ENCODE peak calls at places on chromosome 19, in five cellular contexts. One of them, this sample, is unnamed.

GRCh38 chr19:11102944-11103343 is 13.7 kb downstream of the LDLR start:
- DNase-seq in K562: no peak
- DNase-seq in heart left ventricle: no peak
- DNase-seq in A549: no peak
- DNase-seq in GM12891: no peak
- DNase-seq in this sample: no peak

GRCh38 chr19:51333836-51334460 is 8.0 kb downstream of the VSIG10L start:
- DNase-seq in GM12891: no peak
- DNase-seq in heart left ventricle: no peak
- DNase-seq in K562: peak; percentile 83
- DNase-seq in A549: no peak
- DNase-seq in this sample: no peak

GRCh38 chr19:3977242-3978143 is 6.6 kb upstream of the DAPK3 start:
- DNase-seq in K562: peak; percentile 57
- DNase-seq in GM12891: no peak
- DNase-seq in heart left ventricle: no peak
- DNase-seq in A549: no peak
- DNase-seq in this sample: no peak

GRCh38 chr19:7869910-7870511 is 4.2 kb downstream of the PRR36 start:
- DNase-seq in heart left ventricle: peak; percentile 49
- DNase-seq in GM12891: no peak
- DNase-seq in A549: no peak
- DNase-seq in K562: peak; percentile 69
- DNase-seq in this sample: peak; percentile 90

GRCh38 chr19:41299755-41300089 is 10.2 kb upstream of the CCDC97 start:
- DNase-seq in GM12891: no peak
- DNase-seq in heart left ventricle: peak; percentile 90
- DNase-seq in A549: no peak
- DNase-seq in K562: no peak
- DNase-seq in this sample: peak; percentile 8

GRCh38 chr19:56141416-56141992 is 417 bp downstream of the ZNF444 start:
- DNase-seq in heart left ventricle: no peak
- DNase-seq in GM12891: no peak
- DNase-seq in K562: no peak
- DNase-seq in A549: no peak
- DNase-seq in this sample: peak; percentile 54

GRCh38 chr19:57934820-57935665 is at the start of gene ZNF418:
- DNase-seq in A549: peak; percentile 19
- DNase-seq in K562: peak; percentile 12
- DNase-seq in heart left ventricle: peak; percentile 63
- DNase-seq in GM12891: no peak
- DNase-seq in this sample: peak; percentile 76

GRCh38 chr19:17073869-17074627 is 1.2 kb downstream of the HAUS8 start:
- DNase-seq in K562: peak; percentile 43
- DNase-seq in A549: no peak
- DNase-seq in GM12891: no peak
- DNase-seq in heart left ventricle: no peak
- DNase-seq in this sample: peak; percentile 87

GRCh38 chr19:8526345-8527062 is 12.5 kb upstream of the ZNF414 start:
- DNase-seq in heart left ventricle: peak; percentile 94
- DNase-seq in GM12891: no peak
- DNase-seq in K562: peak; percentile 87
- DNase-seq in A549: peak; percentile 67
- DNase-seq in this sample: no peak

GRCh38 chr19:19257137-19257536 is 16.0 kb downstream of the TM6SF2 start:
- DNase-seq in heart left ventricle: no peak
- DNase-seq in GM12891: no peak
- DNase-seq in A549: no peak
- DNase-seq in K562: no peak
- DNase-seq in this sample: no peak

GRCh38 chr19:1232652-1233360 is 5.0 kb downstream of the CBARP start:
- DNase-seq in K562: no peak
- DNase-seq in A549: no peak
- DNase-seq in GM12891: peak; percentile 21
- DNase-seq in heart left ventricle: peak; percentile 66
- DNase-seq in this sample: no peak

GRCh38 chr19:33186835-33187540 is 7.1 kb upstream of the LRP3 start:
- DNase-seq in GM12891: no peak
- DNase-seq in A549: no peak
- DNase-seq in heart left ventricle: peak; percentile 27
- DNase-seq in K562: peak; percentile 3
- DNase-seq in this sample: no peak

GRCh38 chr19:57068921-57069697 is 50.7 kb upstream of the USP29 start:
- DNase-seq in heart left ventricle: no peak
- DNase-seq in A549: no peak
- DNase-seq in K562: no peak
- DNase-seq in GM12891: no peak
- DNase-seq in this sample: peak; percentile 2

GRCh38 chr19:29851769-29852521 is 40.2 kb downstream of the CCNE1 start:
- DNase-seq in K562: no peak
- DNase-seq in GM12891: no peak
- DNase-seq in heart left ventricle: no peak
- DNase-seq in A549: no peak
- DNase-seq in this sample: no peak

GRCh38 chr19:4014541-4015491 is 7.3 kb downstream of the PIAS4 start:
- DNase-seq in A549: no peak
- DNase-seq in GM12891: no peak
- DNase-seq in heart left ventricle: peak; percentile 84
- DNase-seq in K562: peak; percentile 69
- DNase-seq in this sample: no peak

GRCh38 chr19:35344511-35345031 is 3.1 kb upstream of the FFAR1 start:
- DNase-seq in GM12891: no peak
- DNase-seq in heart left ventricle: no peak
- DNase-seq in K562: peak; percentile 7
- DNase-seq in A549: no peak
- DNase-seq in this sample: no peak

GRCh38 chr19:41620171-41620570 is 6.7 kb downstream of the CEACAM4 start:
- DNase-seq in heart left ventricle: no peak
- DNase-seq in K562: no peak
- DNase-seq in GM12891: no peak
- DNase-seq in A549: no peak
- DNase-seq in this sample: no peak

GRCh38 chr19:19655641-19656343 is 7.7 kb downstream of the ATP13A1 start:
- DNase-seq in K562: no peak
- DNase-seq in A549: no peak
- DNase-seq in heart left ventricle: no peak
- DNase-seq in GM12891: peak; percentile 6
- DNase-seq in this sample: no peak

GRCh38 chr19:47765522-47766358 is 12.8 kb upstream of the SELENOW start:
- DNase-seq in A549: peak; percentile 58
- DNase-seq in K562: peak; percentile 68
- DNase-seq in GM12891: no peak
- DNase-seq in heart left ventricle: peak; percentile 76
- DNase-seq in this sample: peak; percentile 69

GRCh38 chr19:32041681-32042292 is 303.6 kb upstream of the ZNF507 start:
- DNase-seq in K562: peak; percentile 38
- DNase-seq in GM12891: no peak
- DNase-seq in heart left ventricle: peak; percentile 47
- DNase-seq in A549: peak; percentile 29
- DNase-seq in this sample: peak; percentile 41

GRCh38 chr19:33234736-33235135 is 9.1 kb upstream of the SLC7A10 start:
- DNase-seq in heart left ventricle: no peak
- DNase-seq in K562: no peak
- DNase-seq in GM12891: no peak
- DNase-seq in A549: no peak
- DNase-seq in this sample: no peak

GRCh38 chr19:7509625-7510024 is 6.3 kb upstream of the ZNF358 start:
- DNase-seq in GM12891: no peak
- DNase-seq in A549: no peak
- DNase-seq in heart left ventricle: no peak
- DNase-seq in K562: no peak
- DNase-seq in this sample: no peak

GRCh38 chr19:771332-771785 is 20.4 kb downstream of the MISP start:
- DNase-seq in heart left ventricle: no peak
- DNase-seq in A549: no peak
- DNase-seq in K562: peak; percentile 74
- DNase-seq in GM12891: no peak
- DNase-seq in this sample: peak; percentile 82

GRCh38 chr19:56167064-56167578 is 8.7 kb upstream of the GALP start:
- DNase-seq in A549: no peak
- DNase-seq in GM12891: no peak
- DNase-seq in heart left ventricle: no peak
- DNase-seq in K562: peak; percentile 48
- DNase-seq in this sample: no peak

DNA sequence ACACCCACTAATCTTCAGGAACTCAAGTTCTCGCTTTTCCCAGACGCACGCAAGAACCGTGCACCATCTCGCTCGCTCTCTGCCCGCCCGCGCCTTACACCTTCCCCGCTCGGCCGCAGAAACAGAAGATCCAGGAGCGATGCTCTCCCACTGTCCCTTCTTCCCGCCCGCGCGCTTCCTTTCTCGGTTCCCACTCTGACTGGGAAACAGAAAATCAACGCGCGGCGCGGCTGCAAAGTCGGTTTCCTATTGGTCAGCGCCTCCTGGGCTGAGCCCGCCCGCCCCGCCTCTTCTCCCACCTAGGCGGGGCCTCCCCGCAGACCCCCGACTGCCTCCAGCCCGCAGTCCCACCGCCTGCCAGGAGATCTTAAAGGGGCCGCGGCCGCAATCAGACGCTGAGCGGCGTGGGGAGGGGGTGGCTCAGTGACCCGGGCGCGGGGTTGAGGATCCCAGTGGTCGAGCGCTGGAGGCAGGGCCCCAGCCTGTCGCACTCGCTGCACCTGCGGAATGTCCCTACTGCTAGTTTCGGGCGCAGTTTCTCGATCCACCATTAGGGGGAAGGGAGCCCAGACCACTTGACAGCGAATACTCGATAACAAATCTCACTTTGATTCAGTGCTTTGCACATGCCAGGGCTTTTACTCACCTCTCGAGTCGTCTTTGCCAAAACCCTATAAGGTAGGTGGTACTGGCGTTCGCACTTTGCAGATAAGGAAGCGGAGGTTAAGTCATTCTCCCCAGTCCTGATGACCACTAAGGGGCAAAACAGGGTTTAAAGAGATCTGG is 700 bp upstream of the SLC25A23 start:
- DNase-seq in A549: peak; percentile 79
- DNase-seq in K562: peak; percentile 97
- DNase-seq in heart left ventricle: peak; percentile 98
- DNase-seq in GM12891: peak; percentile 94
- DNase-seq in this sample: peak; percentile 95
- TF ChIP-seq POLR2A in A549: no peak
- TF ChIP-seq POLR2A in K562: no peak
- TF ChIP-seq POLR2A in heart left ventricle: no peak
- TF ChIP-seq POLR2A in GM12891: peak; percentile 73
- TF ChIP-seq POLR2A in this sample: no peak

GRCh38 chr19:54159352-54160181 is at the start of gene LENG1:
- DNase-seq in A549: peak; percentile 100
- DNase-seq in K562: peak; percentile 95
- DNase-seq in heart left ventricle: peak; percentile 100
- DNase-seq in GM12891: peak; percentile 96
- DNase-seq in this sample: peak; percentile 100
- TF ChIP-seq POLR2A in A549: peak; percentile 82
- TF ChIP-seq POLR2A in K562: peak; percentile 89
- TF ChIP-seq POLR2A in heart left ventricle: no peak
- TF ChIP-seq POLR2A in GM12891: peak; percentile 82
- TF ChIP-seq POLR2A in this sample: peak; percentile 79

DNA sequence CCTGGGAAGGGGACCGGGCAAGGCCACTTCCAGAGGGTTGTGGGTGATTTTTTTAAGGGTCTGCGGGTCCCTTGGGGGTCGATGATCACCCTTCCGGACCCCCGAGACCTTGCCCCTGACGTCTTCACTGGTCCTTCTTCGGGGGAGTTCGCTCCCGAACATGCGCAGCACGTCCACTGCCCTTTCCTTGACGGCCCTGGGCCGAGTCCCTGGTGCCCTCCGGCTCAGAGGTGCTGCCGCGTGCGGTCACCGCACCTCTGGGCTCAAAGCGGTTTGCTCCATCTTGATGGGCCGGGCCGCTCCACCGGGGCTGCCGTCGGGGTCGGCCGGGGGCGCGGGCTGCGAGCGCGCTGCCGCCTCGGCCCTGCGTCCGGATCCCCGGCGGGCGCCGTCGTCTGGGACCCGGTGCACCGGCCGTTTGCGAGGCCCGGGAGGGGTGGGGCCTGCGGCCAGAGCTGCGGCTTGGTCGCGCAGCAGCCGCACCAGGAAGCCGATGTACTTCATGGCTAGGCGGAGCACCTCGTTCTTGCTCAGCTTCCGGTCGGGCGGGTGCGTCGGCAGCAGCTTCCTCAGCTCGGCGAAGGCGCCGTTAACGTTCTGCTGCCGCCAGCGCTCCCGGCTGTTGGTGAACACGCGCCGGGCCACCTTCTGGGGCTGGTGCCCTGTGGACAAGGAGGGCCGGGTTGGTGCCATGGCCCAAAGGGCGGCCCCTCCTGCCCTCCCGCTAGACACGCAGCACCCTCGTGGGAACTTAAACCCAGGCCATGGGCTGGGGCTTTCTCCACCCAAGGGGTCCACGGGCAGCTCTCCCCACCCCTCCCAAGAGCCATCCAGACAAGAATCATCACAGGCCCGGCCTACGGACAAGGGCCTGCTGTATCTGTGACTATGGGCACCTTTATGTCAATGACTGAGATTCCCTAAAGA is 3.3 kb downstream of the LYL1 start:
- DNase-seq in A549: no peak
- DNase-seq in GM12891: peak; percentile 71
- DNase-seq in heart left ventricle: peak; percentile 89
- DNase-seq in K562: peak; percentile 45
- DNase-seq in this sample: peak; percentile 89
- TF ChIP-seq POLR2A in A549: no peak
- TF ChIP-seq POLR2A in GM12891: no peak
- TF ChIP-seq POLR2A in heart left ventricle: no peak
- TF ChIP-seq POLR2A in K562: no peak
- TF ChIP-seq POLR2A in this sample: peak; percentile 67

GRCh38 chr19:18108897-18109296 is 11.3 kb downstream of the MAST3 start:
- DNase-seq in heart left ventricle: no peak
- DNase-seq in GM12891: no peak
- DNase-seq in K562: no peak
- DNase-seq in A549: no peak
- DNase-seq in this sample: no peak

GRCh38 chr19:18109363-18109730 is 11.8 kb downstream of the MAST3 start:
- DNase-seq in GM12891: no peak
- DNase-seq in heart left ventricle: no peak
- DNase-seq in K562: no peak
- DNase-seq in A549: no peak
- DNase-seq in this sample: no peak

GRCh38 chr19:18110833-18111232 is 13.3 kb downstream of the MAST3 start:
- DNase-seq in heart left ventricle: no peak
- DNase-seq in A549: no peak
- DNase-seq in K562: no peak
- DNase-seq in GM12891: no peak
- DNase-seq in this sample: no peak

GRCh38 chr19:18107235-18108083 is 9.9 kb downstream of the MAST3 start:
- DNase-seq in K562: no peak
- DNase-seq in GM12891: no peak
- DNase-seq in A549: no peak
- DNase-seq in heart left ventricle: no peak
- DNase-seq in this sample: no peak

GRCh38 chr19:18109731-18110671 is 12.4 kb downstream of the MAST3 start:
- DNase-seq in K562: peak; percentile 89
- DNase-seq in GM12891: peak; percentile 68
- DNase-seq in heart left ventricle: peak; percentile 69
- DNase-seq in A549: no peak
- DNase-seq in this sample: peak; percentile 69
- TF ChIP-seq POLR2A in K562: no peak
- TF ChIP-seq POLR2A in GM12891: no peak
- TF ChIP-seq POLR2A in heart left ventricle: no peak
- TF ChIP-seq POLR2A in A549: peak; percentile 5
- TF ChIP-seq POLR2A in this sample: no peak

GRCh38 chr19:15463865-15464371 is 426 bp downstream of the RASAL3 start:
- DNase-seq in heart left ventricle: no peak
- DNase-seq in A549: no peak
- DNase-seq in K562: no peak
- DNase-seq in GM12891: peak; percentile 73
- DNase-seq in this sample: no peak
- TF ChIP-seq POLR2A in heart left ventricle: no peak
- TF ChIP-seq POLR2A in A549: no peak
- TF ChIP-seq POLR2A in K562: no peak
- TF ChIP-seq POLR2A in GM12891: peak; percentile 84
- TF ChIP-seq POLR2A in this sample: peak; percentile 37

This sample was measured in erythroblast.